ENCODE peak calls at places on chromosomes 13 and 19, in five cellular contexts. W, P, S, Q and G are unnamed samples.

GRCh38 chr13:37701972-37702371 is 103.4 kb upstream of the POSTN start:
- DNase-seq in W (peak; percentile 16), P (peak; percentile 99), S (no peak), Q (no peak), G (no peak)

GRCh38 chr19:18357041-18357440 is 16.6 kb downstream of the PGPEP1 start:
- DNase-seq in W (no peak), P (no peak), S (no peak), Q (no peak), G (no peak)

GRCh38 chr13:113020323-113021080 is 51.5 kb downstream of the MCF2L start:
- DNase-seq in W (no peak), P (no peak), S (no peak), Q (no peak), G (no peak)

GRCh38 chr19:5977222-5977784 is 637 bp downstream of the RANBP3 start:
- DNase-seq in W (no peak), P (no peak), S (no peak), Q (no peak), G (no peak)

GRCh38 chr13:40408602-40409001 is 257.8 kb downstream of the FOXO1 start:
- DNase-seq in W (no peak), P (peak; percentile 70), S (no peak), Q (no peak), G (no peak)

GRCh38 chr19:12736854-12737665 is at the start of gene GET3:
- DNase-seq in W (peak; percentile 97), P (peak; percentile 100), S (peak; percentile 89), Q (peak; percentile 89), G (peak; percentile 99)

GRCh38 chr19:3494051-3494450 is 6.4 kb downstream of the DOHH start:
- DNase-seq in W (no peak), P (no peak), S (no peak), Q (peak; percentile 32), G (no peak)

GRCh38 chr13:78609464-78610205 is 6.3 kb upstream of the POU4F1 start:
- DNase-seq in W (no peak), P (no peak), S (no peak), Q (no peak), G (peak; percentile 23)

DNA sequence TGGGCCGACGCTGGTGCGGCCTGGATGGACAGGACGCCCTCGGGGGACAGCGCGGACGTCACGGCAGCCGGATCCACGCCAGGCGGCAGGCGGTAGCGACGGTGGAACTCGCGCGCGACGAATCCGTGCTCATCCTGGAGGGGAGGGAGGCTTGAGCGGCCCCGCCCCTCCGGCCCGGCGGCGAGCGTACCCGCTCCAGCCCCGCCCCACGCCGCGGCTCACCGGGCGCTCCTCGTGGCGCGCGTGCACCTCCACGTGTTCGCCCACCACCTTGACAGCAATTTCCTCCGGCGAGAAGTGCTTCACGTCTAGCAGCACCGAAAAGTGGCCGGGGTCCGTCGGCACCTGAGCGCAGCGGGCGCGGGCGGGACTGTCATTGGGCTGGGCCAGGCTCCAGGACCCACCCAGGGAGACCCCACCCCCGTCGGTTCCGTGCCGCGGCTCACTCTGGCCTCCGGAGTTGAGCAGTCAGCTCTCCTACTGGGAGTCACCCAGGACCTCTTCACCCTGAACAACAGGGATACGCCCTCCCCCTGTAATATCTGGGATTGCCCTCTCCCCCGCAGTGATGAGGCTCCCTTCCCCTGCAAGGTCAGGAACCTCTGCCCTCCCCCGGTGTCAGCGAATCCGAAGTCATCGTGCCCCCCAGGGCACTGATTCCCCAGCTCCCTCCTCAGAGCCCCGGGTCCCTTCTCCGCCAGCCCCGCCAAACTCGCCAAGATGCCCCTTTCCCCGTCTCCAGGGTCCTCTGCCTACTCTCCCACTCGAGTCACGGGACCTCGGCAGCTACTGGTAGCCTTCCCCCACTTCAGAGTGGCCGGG is 1.1 kb downstream of the HSPB6 start:
- DNase-seq in W (peak; percentile 70), P (peak; percentile 77), S (no peak), Q (peak; percentile 68), G (peak; percentile 91)
- H3K4me3 ChIP-seq in W (no peak overlapping the region), P (peak overlapping the region; percentile 58), S (peak overlapping the region; percentile 99), Q (no peak overlapping the region), G (no peak overlapping the region)

GRCh38 chr19:50532952-50533351 is 19.2 kb upstream of the ASPDH start:
- DNase-seq in W (no peak), P (no peak), S (no peak), Q (no peak), G (no peak)
- H3K4me3 ChIP-seq in W (no peak overlapping the region), P (no peak overlapping the region), S (no peak overlapping the region), Q (no peak overlapping the region), G (no peak overlapping the region)

GRCh38 chr13:50001287-50001686 is 4.4 kb downstream of the TRIM13 start:
- DNase-seq in W (no peak), P (no peak), S (no peak), Q (no peak), G (no peak)
- H3K4me3 ChIP-seq in W (no peak overlapping the region), P (no peak overlapping the region), S (no peak overlapping the region), Q (no peak overlapping the region), G (no peak overlapping the region)

GRCh38 chr19:7394728-7395359 is 46.1 kb downstream of the ARHGEF18 start:
- DNase-seq in W (peak; percentile 96), P (peak; percentile 90), S (peak; percentile 90), Q (peak; percentile 88), G (peak; percentile 93)
- H3K4me3 ChIP-seq in W (peak overlapping the region; percentile 97), P (peak overlapping the region; percentile 95), S (peak overlapping the region; percentile 98), Q (peak overlapping the region; percentile 57), G (peak overlapping the region; percentile 86)

GRCh38 chr19:50330365-50331078 is 1.3 kb upstream of the KCNC3 start:
- DNase-seq in W (peak; percentile 95), P (peak; percentile 9), S (peak; percentile 91), Q (peak; percentile 79), G (peak; percentile 73)

GRCh38 chr19:50329146-50329925 is at the start of gene KCNC3:
- DNase-seq in W (peak; percentile 99), P (peak; percentile 94), S (peak; percentile 100), Q (peak; percentile 98), G (peak; percentile 100)

GRCh38 chr19:50327013-50327412 is 2.2 kb downstream of the KCNC3 start:
- DNase-seq in W (no peak), P (no peak), S (no peak), Q (no peak), G (no peak)

GRCh38 chr19:50327461-50328256 is 1.5 kb downstream of the KCNC3 start:
- DNase-seq in W (no peak), P (no peak), S (no peak), Q (no peak), G (no peak)

DNA sequence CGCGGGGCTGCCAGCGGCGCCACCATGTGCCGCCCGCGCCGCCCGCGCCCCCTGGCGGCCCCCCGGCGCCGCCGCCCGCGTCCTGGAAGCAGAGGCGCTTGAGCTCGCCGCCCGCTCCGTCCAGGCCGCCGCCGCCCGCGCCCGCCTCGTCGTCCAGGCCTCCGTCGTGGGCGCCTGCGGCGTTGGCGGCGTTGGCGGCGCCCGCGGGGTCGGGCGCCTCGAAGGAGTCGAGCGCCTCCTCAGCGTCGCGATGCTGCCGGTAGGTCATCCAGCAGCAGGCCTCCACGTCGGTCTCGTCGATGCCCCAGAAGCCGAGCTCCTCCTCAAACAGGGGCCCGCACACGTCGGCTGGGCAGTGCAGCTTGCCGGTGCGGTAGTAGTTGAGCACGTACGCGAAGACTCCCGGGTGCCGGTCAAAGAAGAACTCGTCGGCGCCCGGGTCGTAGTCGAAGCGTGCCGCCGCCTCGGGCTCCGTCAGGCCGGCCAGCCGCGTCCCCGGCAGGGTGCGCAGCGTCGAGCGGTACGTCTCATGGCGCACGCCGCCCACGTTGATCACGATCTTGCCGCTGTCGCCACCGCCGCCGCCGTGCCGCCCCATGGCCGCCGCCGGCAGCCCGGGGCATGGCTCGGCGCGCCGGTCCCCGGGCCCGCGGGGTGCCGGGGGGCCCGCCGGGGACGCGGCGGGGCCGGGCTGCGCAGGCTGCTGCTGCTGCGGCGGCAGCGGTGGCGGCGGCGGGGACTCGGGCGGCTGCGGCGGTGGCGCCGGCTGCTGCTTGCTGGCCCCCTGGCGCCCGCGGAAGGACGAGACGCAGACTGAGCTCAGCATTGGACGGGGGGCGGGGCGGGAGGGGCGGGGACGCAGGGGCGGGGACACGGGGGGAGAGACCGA is 676 bp downstream of the KCNC3 start:
- DNase-seq in W (peak; percentile 46), P (peak; percentile 7), S (peak; percentile 72), Q (no peak), G (no peak)
- H3K4me3 ChIP-seq in W (peak overlapping the region; percentile 36), P (peak overlapping the region; percentile 32), S (peak overlapping the region; percentile 52), Q (no peak overlapping the region), G (peak overlapping the region; percentile 41)

GRCh38 chr19:20612711-20613316 is 47.2 kb upstream of the ZNF737 start:
- DNase-seq in W (no peak), P (no peak), S (no peak), Q (no peak), G (no peak)
- H3K4me3 ChIP-seq in W (no peak overlapping the region), P (peak overlapping the region; percentile 41), S (peak overlapping the region; percentile 25), Q (no peak overlapping the region), G (peak overlapping the region; percentile 68)

GRCh38 chr13:45541806-45542205 is 73.7 kb downstream of the ERICH6B start:
- DNase-seq in W (no peak), P (no peak), S (no peak), Q (no peak), G (no peak)
- H3K4me3 ChIP-seq in W (no peak overlapping the region), P (no peak overlapping the region), S (no peak overlapping the region), Q (no peak overlapping the region), G (no peak overlapping the region)

GRCh38 chr13:52765991-52766390 is 26.4 kb upstream of the CNMD start:
- DNase-seq in W (no peak), P (no peak), S (no peak), Q (no peak), G (no peak)

DNA sequence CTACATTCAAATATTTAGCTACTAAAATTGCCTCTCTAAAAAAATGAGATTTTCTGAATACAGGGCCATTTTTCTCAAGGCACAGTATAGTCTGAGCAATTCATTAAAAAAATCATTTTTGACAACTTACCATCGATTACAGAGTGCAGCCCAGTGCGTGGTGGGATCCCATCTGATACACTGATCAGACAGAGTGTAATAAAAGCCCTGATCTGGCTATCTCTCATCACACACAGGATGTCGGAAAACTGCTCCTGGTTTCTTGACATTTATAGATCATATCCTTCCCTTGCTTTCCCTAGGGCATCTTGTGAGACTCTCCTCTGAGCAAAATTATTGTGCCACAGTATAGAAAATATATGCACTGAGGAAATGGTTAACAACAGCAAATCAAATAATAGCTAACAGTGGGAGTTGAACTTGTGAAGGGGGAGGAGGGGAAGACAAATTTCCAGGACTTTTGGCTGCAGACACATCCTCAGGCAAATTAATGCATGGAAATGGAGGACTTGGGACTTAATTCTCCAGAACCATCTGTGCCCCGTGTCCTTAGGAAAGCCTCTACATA is 28.4 kb upstream of the CNMD start:
- DNase-seq in W (no peak), P (no peak), S (no peak), Q (no peak), G (no peak)
- H3K4me3 ChIP-seq in W (no peak overlapping the region), P (no peak overlapping the region), S (no peak overlapping the region), Q (no peak overlapping the region), G (no peak overlapping the region)